ENCODE peak calls at places on chromosome 19, in five cellular contexts. N is GM20000, K is stomach, E is PC-9, D is uterus. F is an unnamed sample.

GRCh38 chr19:2376784-2377519 is 16.9 kb downstream of the TMPRSS9 start:
- DNase-seq in E (no peak), K (no peak), N (no peak), D (no peak), F (no peak)

GRCh38 chr19:37953125-37953524 is 46.1 kb downstream of the SIPA1L3 start:
- DNase-seq in E (peak), K (no peak), N (no peak), D (no peak), F (no peak)

GRCh38 chr19:19192910-19193423 is 909 bp downstream of the RFXANK start:
- DNase-seq in N (no peak), D (no peak), E (no peak), K (no peak), F (no peak)

GRCh38 chr19:1856698-1857603 is 6.4 kb downstream of the KLF16 start:
- DNase-seq in N (peak), D (peak), K (peak), E (no peak), F (peak)

GRCh38 chr19:7565332-7565731 is 29.8 kb downstream of the PNPLA6 start:
- DNase-seq in E (no peak), D (no peak), K (no peak), N (no peak), F (no peak)

GRCh38 chr19:3520166-3521103 is 14.3 kb downstream of the FZR1 start:
- DNase-seq in K (no peak), N (no peak), E (no peak), D (no peak), F (no peak)

GRCh38 chr19:310781-311496 is 19.7 kb upstream of the PLPP2 start:
- DNase-seq in D (peak), E (no peak), N (no peak), K (peak), F (no peak)

GRCh38 chr19:6250909-6251308 is 28.9 kb downstream of the MLLT1 start:
- DNase-seq in D (no peak), N (no peak), K (no peak), E (no peak), F (no peak)

GRCh38 chr19:33771308-33772101 is 25.2 kb upstream of the KCTD15 start:
- DNase-seq in K (peak), D (peak), E (peak), N (peak), F (peak)

GRCh38 chr19:29812080-29812880 is 489 bp downstream of the CCNE1 start:
- DNase-seq in K (peak), D (no peak), N (peak), E (no peak), F (peak)

GRCh38 chr19:2038284-2039081 is 12.6 kb downstream of the MKNK2 start:
- DNase-seq in E (no peak), D (no peak), K (no peak), N (no peak), F (no peak)

GRCh38 chr19:7720351-7720750 is 11.6 kb downstream of the CLEC4G start:
- DNase-seq in E (no peak), K (no peak), D (no peak), N (no peak), F (no peak)

GRCh38 chr19:13092608-13093260 is 9.9 kb downstream of the LYL1 start:
- DNase-seq in N (no peak), D (peak), K (no peak), E (no peak), F (no peak)

GRCh38 chr19:13090511-13091231 is 12.0 kb downstream of the LYL1 start:
- DNase-seq in E (no peak), N (no peak), K (no peak), D (no peak), F (no peak)

GRCh38 chr19:13089857-13090507 is 12.7 kb downstream of the LYL1 start:
- DNase-seq in K (no peak), N (no peak), E (no peak), D (no peak), F (no peak)

GRCh38 chr19:13092206-13092605 is 10.5 kb downstream of the LYL1 start:
- DNase-seq in N (no peak), K (no peak), D (no peak), E (no peak), F (no peak)

GRCh38 chr19:13091400-13092161 is 11.1 kb downstream of the LYL1 start:
- DNase-seq in D (peak), N (no peak), E (no peak), K (no peak), F (no peak)
- TF ChIP-seq CTCF in D (no peak), N (no peak), E (no peak), K (no peak), F (no peak)

DNA sequence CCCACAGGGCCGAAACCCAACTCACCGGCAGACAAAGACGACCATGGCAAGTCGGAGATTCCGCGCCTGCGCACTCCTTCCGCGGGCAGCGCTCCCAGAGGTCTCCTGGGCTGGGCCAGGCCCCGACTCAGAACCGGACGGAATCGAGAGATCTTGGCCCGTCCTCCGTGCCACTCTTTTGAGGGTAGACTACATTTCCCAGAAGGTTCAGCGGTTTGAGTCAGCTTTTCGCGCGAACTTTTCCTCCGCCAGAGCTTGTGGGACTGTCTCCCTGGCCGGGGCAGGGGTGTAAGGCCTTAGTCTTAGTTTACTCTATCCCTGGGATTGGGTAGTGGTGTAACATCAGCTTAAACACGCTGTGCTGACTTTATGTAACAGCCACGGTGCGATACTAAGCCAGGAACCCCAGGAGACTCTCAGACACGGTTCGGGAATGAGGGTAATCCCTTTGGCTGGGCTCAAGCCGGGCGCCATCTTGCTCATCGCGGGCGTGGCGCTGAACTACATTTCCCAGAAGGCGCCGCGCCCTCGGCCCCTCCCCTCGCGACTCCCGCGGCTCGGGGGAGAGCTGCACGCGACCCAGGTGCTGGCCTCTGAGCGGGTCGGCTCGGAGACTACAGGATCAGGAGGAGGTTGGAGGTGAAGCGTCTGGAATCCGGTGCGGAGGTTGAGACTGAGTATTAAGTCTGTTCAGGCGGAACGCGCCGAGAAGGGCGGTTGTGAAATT is at the start of gene ZNF260:
- DNase-seq in E (peak), K (peak), N (peak), D (peak), F (peak)
- TF ChIP-seq CTCF in E (no peak), K (no peak), N (no peak), D (peak), F (no peak)

GRCh38 chr19:31179471-31179852 is 169.8 kb downstream of the TSHZ3 start:
- DNase-seq in E (no peak), D (no peak), K (no peak), N (no peak), F (no peak)

GRCh38 chr19:31174948-31175347 is 174.3 kb downstream of the TSHZ3 start:
- DNase-seq in D (no peak), E (no peak), N (no peak), K (no peak), F (no peak)

GRCh38 chr19:31175564-31176348 is 173.5 kb downstream of the TSHZ3 start:
- DNase-seq in K (no peak), D (no peak), E (no peak), N (no peak), F (no peak)

GRCh38 chr19:31178833-31179470 is 170.3 kb downstream of the TSHZ3 start:
- DNase-seq in E (no peak), D (no peak), K (no peak), N (no peak), F (no peak)

GRCh38 chr19:31177230-31177629 is 172.0 kb downstream of the TSHZ3 start:
- DNase-seq in K (no peak), N (no peak), D (no peak), E (no peak), F (no peak)
- TF ChIP-seq CTCF in K (no peak), N (no peak), D (no peak), E (no peak), F (no peak)

DNA sequence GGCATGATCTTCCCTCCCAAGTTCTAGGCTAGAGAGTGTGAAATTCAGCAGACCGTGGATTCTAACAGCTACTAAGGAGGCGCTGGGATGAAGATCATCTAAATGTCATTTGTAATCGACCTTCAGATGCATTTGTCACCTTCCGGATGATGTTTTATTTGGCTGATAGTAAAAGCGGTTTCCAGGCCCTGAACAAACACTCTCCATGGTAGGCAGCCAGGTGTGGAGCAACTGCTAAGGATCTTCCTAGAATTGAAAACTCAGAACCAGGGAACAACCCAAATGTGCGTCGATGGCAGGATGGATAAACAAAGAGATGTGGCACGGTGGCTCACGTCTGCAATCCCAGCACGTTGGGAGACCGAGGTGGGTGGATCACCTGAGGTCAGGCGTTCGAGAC is 107.2 kb upstream of the CACNA1A start:
- DNase-seq in K (no peak), D (no peak), E (no peak), N (no peak), F (no peak)
- TF ChIP-seq CTCF in K (no peak), D (no peak), E (no peak), N (no peak), F (no peak)

DNA sequence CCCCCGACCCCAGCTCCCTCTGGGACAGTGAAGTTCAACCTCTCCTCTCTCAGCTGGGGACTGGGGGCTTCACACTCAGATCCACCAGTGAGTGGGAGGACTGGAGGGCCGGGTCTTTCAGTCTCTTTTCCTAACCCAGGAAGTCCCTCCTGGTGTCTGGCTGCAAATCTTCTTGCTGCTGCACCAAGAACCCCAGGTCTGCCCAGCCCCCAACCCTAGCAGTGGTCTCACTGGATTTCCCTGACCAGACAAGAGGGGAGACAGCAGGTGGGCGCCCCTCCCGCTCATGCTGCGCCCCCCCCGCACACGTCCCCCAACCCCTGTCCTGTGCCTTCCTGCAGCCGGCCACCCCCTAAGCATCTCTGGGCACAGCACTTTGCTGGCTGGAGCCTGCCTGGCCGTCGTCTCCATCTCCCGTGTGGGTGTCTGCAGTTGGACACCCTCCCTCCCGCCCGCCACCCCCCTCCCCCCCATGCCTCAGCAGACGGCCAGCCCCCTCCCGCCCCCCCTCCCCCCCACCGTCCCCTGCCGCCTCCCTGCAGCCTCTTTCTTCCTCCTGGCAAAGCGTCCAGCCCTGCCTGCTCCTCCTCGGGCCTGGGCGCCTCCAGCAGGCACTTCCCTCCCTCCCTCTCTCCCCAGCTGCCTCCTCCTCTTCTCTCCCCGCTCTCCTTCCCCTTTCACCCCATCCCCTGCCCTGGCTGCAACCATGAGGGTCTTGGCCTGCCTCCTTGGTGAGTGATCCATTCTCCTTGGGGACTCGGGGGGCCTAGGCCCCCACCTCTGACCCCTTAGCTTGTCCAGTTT is at the start of gene SSC5D:
- DNase-seq in K (no peak), D (peak), N (no peak), E (no peak), F (no peak)
- TF ChIP-seq CTCF in K (no peak), D (no peak), N (no peak), E (no peak), F (no peak)

DNA sequence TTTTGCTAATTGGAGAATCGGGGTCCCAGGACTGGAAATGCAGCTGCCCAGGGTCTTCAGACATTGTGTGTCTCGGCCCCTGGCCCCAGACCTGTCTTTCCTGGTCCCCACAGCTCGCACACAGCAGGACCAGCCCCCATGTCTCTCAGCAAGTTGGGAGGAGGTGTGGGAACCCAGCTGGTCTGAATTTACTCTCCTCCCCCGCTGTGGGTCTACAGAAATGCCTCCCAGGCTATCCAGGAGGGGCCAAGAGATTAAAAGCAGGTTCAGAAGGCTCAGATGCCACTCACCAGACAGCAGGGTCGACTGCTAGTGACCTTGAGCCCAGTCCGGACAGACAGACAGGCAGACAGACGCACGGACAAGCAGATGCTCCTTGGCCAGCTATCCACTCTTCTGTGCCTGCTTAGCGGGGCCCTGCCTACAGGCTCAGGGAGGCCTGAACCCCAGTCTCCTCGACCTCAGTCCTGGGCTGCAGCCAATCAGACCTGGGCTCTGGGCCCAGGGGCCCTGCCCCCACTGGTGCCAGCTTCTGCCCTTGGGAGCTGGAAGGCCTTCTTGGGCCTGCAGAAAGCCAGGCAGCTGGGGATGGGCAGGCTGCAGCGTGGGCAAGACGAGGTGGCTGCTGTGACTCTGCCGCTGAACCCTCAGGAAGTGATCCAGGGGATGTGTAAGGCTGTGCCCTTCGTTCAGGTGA is at the start of gene DAND5:
- DNase-seq in K (peak), D (no peak), N (no peak), E (no peak), F (no peak)
- TF ChIP-seq CTCF in K (no peak), D (no peak), N (no peak), E (no peak), F (no peak)

GRCh38 chr19:50490411-50490811 is 13.8 kb upstream of the GARIN5A start:
- DNase-seq in D (no peak), N (no peak), K (no peak), E (no peak), F (no peak)

GRCh38 chr19:50488795-50489194 is 12.1 kb upstream of the GARIN5A start:
- DNase-seq in E (no peak), N (no peak), K (no peak), D (no peak), F (no peak)

GRCh38 chr19:50489461-50490011 is 12.9 kb upstream of the GARIN5A start:
- DNase-seq in K (no peak), E (no peak), N (no peak), D (no peak), F (no peak)

GRCh38 chr19:50485284-50485955 is 8.8 kb upstream of the GARIN5A start:
- DNase-seq in K (no peak), D (no peak), N (no peak), E (no peak), F (no peak)

DNA sequence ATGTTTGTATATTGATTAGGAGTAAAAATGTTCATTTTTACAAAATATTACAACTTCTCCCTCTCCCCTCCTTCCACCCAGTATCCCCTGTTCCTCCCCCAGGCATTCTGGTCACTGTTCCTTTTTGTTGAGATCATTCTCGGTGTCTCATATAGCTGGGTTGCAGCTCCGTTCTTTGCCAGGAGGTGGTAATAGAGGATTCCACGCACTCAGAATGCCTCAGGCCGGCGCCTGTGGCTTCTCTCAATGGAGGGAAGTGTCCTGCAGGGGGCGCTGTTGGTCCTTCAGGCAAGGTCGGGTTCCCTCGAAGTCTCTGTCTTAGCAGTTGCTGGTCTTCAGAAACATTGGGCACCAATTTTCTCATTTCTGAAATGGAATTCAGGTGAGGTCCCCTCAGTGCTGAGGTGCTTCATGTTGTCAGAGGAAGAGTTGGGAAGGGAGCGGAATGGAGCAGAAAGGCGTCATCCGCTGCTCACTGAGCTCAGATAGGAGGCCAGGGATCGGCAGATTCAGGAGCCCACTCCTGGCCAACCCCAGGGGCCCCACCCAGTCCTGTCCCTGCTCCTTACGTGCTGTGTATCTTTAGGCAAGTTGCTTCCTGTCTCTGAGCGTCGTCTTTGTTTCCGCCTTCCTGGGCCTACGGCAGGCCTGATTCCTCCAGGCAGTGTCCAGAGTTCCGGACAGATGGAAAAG is 10.3 kb upstream of the GARIN5A start:
- DNase-seq in D (no peak), E (peak), K (no peak), N (no peak), F (peak)
- TF ChIP-seq CTCF in D (no peak), E (peak), K (no peak), N (peak), F (peak)

GRCh38 chr19:16002985-16003384 is 54.2 kb downstream of the OR10H4 start:
- DNase-seq in E (no peak), D (no peak), N (no peak), K (no peak), F (no peak)

GRCh38 chr19:15998166-15998565 is 49.4 kb downstream of the OR10H4 start:
- DNase-seq in E (no peak), D (no peak), K (no peak), N (no peak), F (no peak)

GRCh38 chr19:16002380-16002779 is 53.6 kb downstream of the OR10H4 start:
- DNase-seq in K (no peak), N (no peak), D (no peak), E (no peak), F (no peak)

GRCh38 chr19:16001481-16002312 is 52.9 kb downstream of the OR10H4 start:
- DNase-seq in D (no peak), N (peak), E (no peak), K (no peak), F (peak)

GRCh38 chr19:16000024-16000687 is 51.3 kb downstream of the OR10H4 start:
- DNase-seq in D (no peak), E (no peak), N (no peak), K (no peak), F (no peak)
- TF ChIP-seq CTCF in D (no peak), E (no peak), N (no peak), K (no peak), F (no peak)

GRCh38 chr19:35002037-35002535 is 2.0 kb downstream of the GRAMD1A start:
- DNase-seq in N (peak), D (no peak), K (no peak), E (no peak), F (no peak)
- TF ChIP-seq CTCF in N (no peak), D (no peak), K (no peak), E (no peak), F (no peak)

GRCh38 chr19:40693150-40693788 is 2.8 kb upstream of the NUMBL start:
- DNase-seq in E (no peak), D (no peak), N (no peak), K (no peak), F (no peak)
- TF ChIP-seq CTCF in E (no peak), D (no peak), N (no peak), K (no peak), F (no peak)